ENCODE peak calls at places on chromosomes 4 and X, in four cellular contexts. Y is K562, A is GM12878, M is HepG2. L is an unnamed sample.

GRCh38 chr4:110510955-110511544 is 35.1 kb downstream of the ENPEP start:
- DNase-seq in Y (peak; percentile 59), A (no peak), M (peak; percentile 39), L (peak; percentile 37)

GRCh38 chrX:12946406-12946805 is 28.5 kb upstream of the TMSB4X start:
- DNase-seq in Y (no peak), A (no peak), M (no peak), L (no peak)

GRCh38 chr4:6463311-6464289 is 8.8 kb downstream of the PPP2R2C start:
- DNase-seq in Y (no peak), A (no peak), M (no peak), L (no peak)

GRCh38 chrX:37817579-37817978 is 29.8 kb downstream of the DYNLT3 start:
- DNase-seq in Y (no peak), A (no peak), M (no peak), L (no peak)

GRCh38 chrX:46967547-46967946 is 55.3 kb downstream of the JADE3 start:
- DNase-seq in Y (no peak), A (peak; percentile 56), M (no peak), L (no peak)

GRCh38 chr4:174631901-174632758 is 109.8 kb upstream of the HPGD start:
- DNase-seq in Y (peak; percentile 71), A (no peak), M (peak; percentile 20), L (peak; percentile 39)

GRCh38 chr4:158304694-158305093 is 94.4 kb downstream of the TMEM144 start:
- DNase-seq in Y (no peak), A (no peak), M (no peak), L (no peak)

GRCh38 chr4:138308421-138308820 is 66.3 kb upstream of the SLC7A11 start:
- DNase-seq in Y (no peak), A (no peak), M (no peak), L (no peak)

GRCh38 chr4:40363945-40364344 is 28.8 kb downstream of the CHRNA9 start:
- DNase-seq in Y (no peak), A (no peak), M (no peak), L (no peak)

GRCh38 chrX:149453030-149453429 is 52.1 kb downstream of the IDS start:
- DNase-seq in Y (peak; percentile 34), A (no peak), M (no peak), L (no peak)

DNA sequence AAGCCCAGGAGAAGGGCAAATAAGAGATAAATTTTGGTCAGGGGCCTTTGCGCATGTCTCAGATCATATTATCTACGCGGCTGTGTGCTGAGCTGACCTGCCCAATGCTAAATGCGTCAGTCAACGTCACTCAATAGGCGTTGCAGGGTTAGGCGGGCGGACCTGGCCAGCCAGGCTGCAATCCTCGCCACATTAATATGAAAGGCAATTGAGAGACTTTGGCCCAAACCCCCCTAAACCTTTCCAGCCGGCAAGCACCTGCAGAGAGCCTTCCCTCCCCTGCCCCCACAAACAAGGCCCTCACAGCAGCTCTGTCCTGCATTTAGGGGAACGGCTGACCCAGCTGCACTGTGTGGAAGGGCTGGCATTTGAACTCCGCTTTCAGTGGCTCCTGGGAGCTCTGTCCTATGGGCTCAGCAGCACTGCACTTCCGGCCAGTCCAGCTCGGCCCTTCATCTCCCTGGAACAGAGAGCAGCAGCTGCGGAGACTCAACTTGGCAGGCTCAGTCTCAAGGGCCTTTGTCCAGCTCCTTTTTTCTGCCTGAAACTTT is 133.5 kb downstream of the AFAP1 start:
- DNase-seq in Y (no peak), A (no peak), M (peak; percentile 61), L (no peak)
- TF ChIP-seq FOXM1 in Y (no peak), A (no peak), M (no peak), L (no peak)

DNA sequence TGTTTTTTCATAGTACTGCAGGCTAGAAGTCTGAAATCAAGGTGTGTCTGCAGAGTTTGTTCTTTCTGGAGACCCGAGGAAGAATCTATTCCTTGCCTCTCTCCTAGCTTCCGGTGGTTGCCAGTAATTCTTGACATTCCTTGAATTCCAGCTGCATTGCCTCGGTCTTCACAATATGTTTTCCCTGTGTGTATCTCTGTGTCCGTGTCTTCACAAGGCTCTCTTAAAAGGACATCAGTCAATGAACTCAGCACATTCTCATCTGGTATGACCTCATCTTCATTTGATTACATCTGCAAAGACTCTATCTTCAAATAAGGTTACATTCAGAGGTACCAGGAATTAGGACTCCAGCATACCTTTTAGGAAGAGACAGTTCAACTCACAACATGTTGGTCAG is 163.4 kb downstream of the BANK1 start:
- DNase-seq in Y (no peak), A (no peak), M (peak; percentile 16), L (no peak)
- TF ChIP-seq SP1 in Y (no peak), A (no peak), M (no peak), L (no peak)

GRCh38 chr4:156695163-156695562 is 276.4 kb downstream of the PDGFC start:
- DNase-seq in Y (no peak), A (no peak), M (no peak), L (no peak)
- TF ChIP-seq FOXM1 in Y (no peak), A (no peak), M (no peak), L (no peak)

GRCh38 chrX:77743720-77744119 is 42.3 kb downstream of the ATRX start:
- DNase-seq in Y (no peak), A (no peak), M (no peak), L (no peak)

GRCh38 chrX:77740376-77740905 is 45.6 kb downstream of the ATRX start:
- DNase-seq in Y (no peak), A (no peak), M (no peak), L (no peak)

GRCh38 chrX:77742788-77743476 is 43.1 kb downstream of the ATRX start:
- DNase-seq in Y (no peak), A (no peak), M (no peak), L (no peak)
- TF ChIP-seq SP1 in Y (no peak), A (no peak), M (no peak), L (no peak)

GRCh38 chr4:128810331-128810870 is 901 bp downstream of the JADE1 start:
- DNase-seq in Y (peak; percentile 63), A (no peak), M (peak; percentile 45), L (peak; percentile 23)
- TF ChIP-seq FOXM1 in Y (no peak), A (no peak), M (no peak), L (no peak)

DNA sequence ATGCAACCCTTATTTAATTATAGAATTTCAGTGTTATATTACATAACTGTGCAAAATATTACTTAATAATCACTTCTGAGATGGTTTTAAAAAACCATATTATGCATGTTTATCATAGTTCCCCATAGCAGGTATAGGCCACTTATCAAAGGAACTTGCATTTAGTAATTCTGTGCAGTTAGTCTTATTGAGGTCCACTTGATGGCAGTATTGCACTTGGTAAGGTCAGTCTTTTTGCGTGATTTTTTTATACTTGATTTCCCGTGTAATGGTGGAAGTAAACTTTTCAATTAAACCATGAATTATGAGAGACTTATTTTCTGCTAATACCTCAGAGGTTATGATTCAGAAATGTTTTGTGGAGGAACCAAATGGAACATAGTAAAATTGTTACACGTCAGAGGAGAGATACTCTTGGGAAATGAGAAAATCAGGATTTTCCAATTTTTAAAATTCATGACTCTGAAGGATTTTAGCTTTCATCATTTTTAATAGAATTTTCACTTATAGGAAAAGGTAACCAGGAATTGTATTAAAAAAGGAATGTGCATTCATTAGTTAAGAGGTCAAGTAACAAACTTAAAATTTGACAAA is 230.0 kb downstream of the CCSER1 start:
- DNase-seq in Y (peak; percentile 28), A (no peak), M (peak; percentile 45), L (peak; percentile 26)
- TF ChIP-seq SP1 in Y (no peak), A (no peak), M (no peak), L (no peak)

GRCh38 chrX:22314211-22314610 is 41.5 kb downstream of the CBLL2 start:
- DNase-seq in Y (no peak), A (no peak), M (no peak), L (no peak)
- TF ChIP-seq FOXM1 in Y (no peak), A (no peak), M (no peak), L (no peak)